ENCODE peak calls at places on chromosomes 13 and 19, in five cellular contexts. C is AG09309, K is cardiac septum, I is NCI-H146, Q is NCI-H2029. A is an unnamed sample.

GRCh38 chr13:51806571-51806970 is 2.6 kb upstream of the DHRS12 start:
- DNase-seq in Q (peak), K (peak), I (peak), C (no peak), A (no peak)

GRCh38 chr13:65725001-65725400 is 1505.1 kb downstream of the PCDH9 start:
- DNase-seq in C (no peak), K (no peak), I (no peak), Q (no peak), A (no peak)

GRCh38 chr13:105848494-105848893 is 687.0 kb downstream of the EFNB2 start:
- DNase-seq in Q (no peak), C (no peak), K (no peak), I (no peak), A (no peak)

GRCh38 chr13:40589285-40590109 is 76.9 kb downstream of the FOXO1 start:
- DNase-seq in K (peak), I (no peak), Q (no peak), C (peak), A (no peak)

GRCh38 chr19:38210458-38210987 is 13.5 kb downstream of the DPF1 start:
- DNase-seq in C (no peak), I (peak), Q (peak), K (no peak), A (no peak)

GRCh38 chr19:51127755-51128154 is 3.0 kb downstream of the SIGLEC9 start:
- DNase-seq in K (no peak), C (no peak), Q (no peak), I (no peak), A (no peak)

GRCh38 chr19:17306285-17306714 is 628 bp downstream of the MRPL34 start:
- DNase-seq in I (peak), C (no peak), K (no peak), Q (no peak), A (no peak)

GRCh38 chr13:109844396-109844795 is 58.0 kb upstream of the IRS2 start:
- DNase-seq in K (no peak), I (no peak), Q (peak), C (no peak), A (no peak)

GRCh38 chr13:113192902-113193301 is 15.6 kb downstream of the PCID2 start:
- DNase-seq in Q (no peak), I (no peak), K (no peak), C (peak), A (no peak)

GRCh38 chr19:38478273-38478971 is 44.9 kb downstream of the RYR1 start:
- DNase-seq in K (no peak), C (no peak), Q (no peak), I (no peak), A (no peak)

GRCh38 chr13:40779796-40780285 is 8.9 kb upstream of the MRPS31 start:
- DNase-seq in K (no peak), I (no peak), Q (no peak), C (no peak), A (no peak)

GRCh38 chr19:10464456-10464855 is 38.7 kb downstream of the KEAP1 start:
- DNase-seq in I (no peak), K (no peak), C (no peak), Q (no peak), A (no peak)

GRCh38 chr13:113560645-113561416 is 23.7 kb upstream of the TFDP1 start:
- DNase-seq in C (no peak), I (no peak), Q (no peak), K (peak), A (peak)

GRCh38 chr19:17420267-17420924 is 549 bp downstream of the MVB12A start:
- DNase-seq in I (no peak), Q (peak), C (no peak), K (no peak), A (peak)

GRCh38 chr13:26200811-26201210 is 21.3 kb downstream of the RNF6 start:
- DNase-seq in Q (no peak), I (no peak), C (no peak), K (no peak), A (no peak)

GRCh38 chr19:50330365-50331078 is 1.3 kb upstream of the KCNC3 start:
- DNase-seq in Q (peak), K (peak), I (peak), C (no peak), A (peak)

GRCh38 chr13:106118050-106118449 is 417.4 kb downstream of the EFNB2 start:
- DNase-seq in C (no peak), I (no peak), Q (no peak), K (no peak), A (no peak)

GRCh38 chr13:101065314-101065713 is 351.0 kb downstream of the NALCN start:
- DNase-seq in I (no peak), C (peak), K (no peak), Q (no peak), A (peak)

GRCh38 chr19:41265376-41266153 is 1.4 kb downstream of the HNRNPUL1 start:
- DNase-seq in I (peak), C (no peak), Q (no peak), K (no peak), A (peak)

GRCh38 chr19:54633401-54633800 is 3.1 kb downstream of the LILRB1 start:
- DNase-seq in I (no peak), Q (no peak), K (no peak), C (no peak), A (no peak)

GRCh38 chr19:48741222-48741999 is 1.0 kb upstream of the RASIP1 start:
- DNase-seq in C (no peak), Q (no peak), I (no peak), K (no peak), A (peak)

GRCh38 chr19:33684550-33685303 is 63.0 kb downstream of the CHST8 start:
- DNase-seq in K (peak), Q (peak), C (no peak), I (no peak), A (peak)

GRCh38 chr13:110422913-110423688 is 116.0 kb downstream of the COL4A2 start:
- DNase-seq in C (no peak), K (no peak), I (no peak), Q (no peak), A (no peak)

A was measured in kidney.